ENCODE peak calls at places on chromosome 18, in ten cellular contexts. One of them, this sample, is unnamed.

GRCh38 chr18:21761471-21762115 is 21.0 kb downstream of the MIB1 start:
- DNase-seq in ovary: no peak
- DNase-seq in esophagus squamous epithelium: no peak
- DNase-seq in mammary epithelial cell: no peak
- DNase-seq in progenitor cell of endocrine pancreas: no peak
- DNase-seq in fibroblast of the aortic adventitia: no peak
- DNase-seq in psoas muscle: no peak
- DNase-seq in AG09309: no peak
- DNase-seq in heart right ventricle: no peak
- DNase-seq in GM20000: no peak
- DNase-seq in this sample: no peak

GRCh38 chr18:63980027-63980426 is 10.1 kb downstream of the SERPINB8 start:
- DNase-seq in psoas muscle: no peak
- DNase-seq in AG09309: no peak
- DNase-seq in progenitor cell of endocrine pancreas: no peak
- DNase-seq in esophagus squamous epithelium: no peak
- DNase-seq in fibroblast of the aortic adventitia: no peak
- DNase-seq in heart right ventricle: no peak
- DNase-seq in ovary: no peak
- DNase-seq in GM20000: no peak
- DNase-seq in mammary epithelial cell: no peak
- DNase-seq in this sample: no peak

GRCh38 chr18:9364242-9364641 is 29.7 kb downstream of the TWSG1 start:
- DNase-seq in GM20000: no peak
- DNase-seq in progenitor cell of endocrine pancreas: no peak
- DNase-seq in fibroblast of the aortic adventitia: no peak
- DNase-seq in psoas muscle: no peak
- DNase-seq in mammary epithelial cell: peak; percentile 58
- DNase-seq in AG09309: no peak
- DNase-seq in ovary: no peak
- DNase-seq in esophagus squamous epithelium: no peak
- DNase-seq in heart right ventricle: no peak
- DNase-seq in this sample: no peak

GRCh38 chr18:66638856-66639621 is 35.1 kb upstream of the CDH19 start:
- DNase-seq in mammary epithelial cell: no peak
- DNase-seq in GM20000: no peak
- DNase-seq in fibroblast of the aortic adventitia: no peak
- DNase-seq in AG09309: no peak
- DNase-seq in esophagus squamous epithelium: no peak
- DNase-seq in heart right ventricle: no peak
- DNase-seq in progenitor cell of endocrine pancreas: no peak
- DNase-seq in ovary: no peak
- DNase-seq in psoas muscle: no peak
- DNase-seq in this sample: no peak

GRCh38 chr18:67608909-67609308 is 92.4 kb upstream of the DSEL start:
- DNase-seq in heart right ventricle: no peak
- DNase-seq in progenitor cell of endocrine pancreas: no peak
- DNase-seq in psoas muscle: no peak
- DNase-seq in AG09309: no peak
- DNase-seq in fibroblast of the aortic adventitia: peak; percentile 92
- DNase-seq in ovary: no peak
- DNase-seq in GM20000: no peak
- DNase-seq in esophagus squamous epithelium: no peak
- DNase-seq in mammary epithelial cell: peak; percentile 10
- DNase-seq in this sample: no peak

GRCh38 chr18:36662000-36662399 is 166.8 kb downstream of the TPGS2 start:
- DNase-seq in psoas muscle: no peak
- DNase-seq in AG09309: no peak
- DNase-seq in heart right ventricle: no peak
- DNase-seq in GM20000: no peak
- DNase-seq in fibroblast of the aortic adventitia: peak; percentile 16
- DNase-seq in mammary epithelial cell: no peak
- DNase-seq in ovary: no peak
- DNase-seq in esophagus squamous epithelium: no peak
- DNase-seq in progenitor cell of endocrine pancreas: no peak
- DNase-seq in this sample: peak; percentile 19

GRCh38 chr18:21897811-21898210 is 157.2 kb downstream of the MIB1 start:
- DNase-seq in progenitor cell of endocrine pancreas: peak; percentile 61
- DNase-seq in psoas muscle: no peak
- DNase-seq in esophagus squamous epithelium: no peak
- DNase-seq in heart right ventricle: peak; percentile 47
- DNase-seq in AG09309: peak; percentile 11
- DNase-seq in fibroblast of the aortic adventitia: peak; percentile 67
- DNase-seq in ovary: peak; percentile 43
- DNase-seq in mammary epithelial cell: peak; percentile 39
- DNase-seq in GM20000: peak; percentile 67
- DNase-seq in this sample: peak; percentile 66

GRCh38 chr18:3279201-3280185 is 17.6 kb downstream of the MYL12B start:
- DNase-seq in ovary: no peak
- DNase-seq in fibroblast of the aortic adventitia: no peak
- DNase-seq in progenitor cell of endocrine pancreas: no peak
- DNase-seq in psoas muscle: no peak
- DNase-seq in GM20000: peak; percentile 53
- DNase-seq in esophagus squamous epithelium: no peak
- DNase-seq in heart right ventricle: no peak
- DNase-seq in mammary epithelial cell: no peak
- DNase-seq in AG09309: no peak
- DNase-seq in this sample: no peak

GRCh38 chr18:79588131-79588635 is 91.4 kb upstream of the CTDP1 start:
- DNase-seq in GM20000: no peak
- DNase-seq in esophagus squamous epithelium: no peak
- DNase-seq in heart right ventricle: no peak
- DNase-seq in AG09309: no peak
- DNase-seq in ovary: peak; percentile 58
- DNase-seq in psoas muscle: peak; percentile 58
- DNase-seq in mammary epithelial cell: no peak
- DNase-seq in progenitor cell of endocrine pancreas: no peak
- DNase-seq in fibroblast of the aortic adventitia: no peak
- DNase-seq in this sample: no peak

GRCh38 chr18:70421471-70421870 is 132.6 kb downstream of the SOCS6 start:
- DNase-seq in esophagus squamous epithelium: no peak
- DNase-seq in fibroblast of the aortic adventitia: peak; percentile 23
- DNase-seq in ovary: no peak
- DNase-seq in heart right ventricle: no peak
- DNase-seq in mammary epithelial cell: peak; percentile 68
- DNase-seq in GM20000: no peak
- DNase-seq in AG09309: no peak
- DNase-seq in psoas muscle: no peak
- DNase-seq in progenitor cell of endocrine pancreas: no peak
- DNase-seq in this sample: no peak

GRCh38 chr18:43869451-43870008 is 592.2 kb upstream of the SYT4 start:
- DNase-seq in progenitor cell of endocrine pancreas: no peak
- DNase-seq in GM20000: no peak
- DNase-seq in esophagus squamous epithelium: no peak
- DNase-seq in psoas muscle: no peak
- DNase-seq in heart right ventricle: no peak
- DNase-seq in AG09309: no peak
- DNase-seq in ovary: no peak
- DNase-seq in mammary epithelial cell: no peak
- DNase-seq in fibroblast of the aortic adventitia: peak; percentile 91
- DNase-seq in this sample: no peak

GRCh38 chr18:62838475-62839098 is 123.2 kb downstream of the PHLPP1 start:
- DNase-seq in GM20000: peak; percentile 45
- DNase-seq in esophagus squamous epithelium: no peak
- DNase-seq in progenitor cell of endocrine pancreas: no peak
- DNase-seq in AG09309: no peak
- DNase-seq in psoas muscle: no peak
- DNase-seq in mammary epithelial cell: no peak
- DNase-seq in fibroblast of the aortic adventitia: no peak
- DNase-seq in ovary: no peak
- DNase-seq in heart right ventricle: no peak
- DNase-seq in this sample: no peak

GRCh38 chr18:30485078-30485477 is 557.5 kb downstream of the DSC3 start:
- DNase-seq in progenitor cell of endocrine pancreas: no peak
- DNase-seq in GM20000: no peak
- DNase-seq in psoas muscle: no peak
- DNase-seq in heart right ventricle: no peak
- DNase-seq in fibroblast of the aortic adventitia: no peak
- DNase-seq in ovary: no peak
- DNase-seq in AG09309: no peak
- DNase-seq in mammary epithelial cell: peak; percentile 35
- DNase-seq in esophagus squamous epithelium: no peak
- DNase-seq in this sample: no peak

DNA sequence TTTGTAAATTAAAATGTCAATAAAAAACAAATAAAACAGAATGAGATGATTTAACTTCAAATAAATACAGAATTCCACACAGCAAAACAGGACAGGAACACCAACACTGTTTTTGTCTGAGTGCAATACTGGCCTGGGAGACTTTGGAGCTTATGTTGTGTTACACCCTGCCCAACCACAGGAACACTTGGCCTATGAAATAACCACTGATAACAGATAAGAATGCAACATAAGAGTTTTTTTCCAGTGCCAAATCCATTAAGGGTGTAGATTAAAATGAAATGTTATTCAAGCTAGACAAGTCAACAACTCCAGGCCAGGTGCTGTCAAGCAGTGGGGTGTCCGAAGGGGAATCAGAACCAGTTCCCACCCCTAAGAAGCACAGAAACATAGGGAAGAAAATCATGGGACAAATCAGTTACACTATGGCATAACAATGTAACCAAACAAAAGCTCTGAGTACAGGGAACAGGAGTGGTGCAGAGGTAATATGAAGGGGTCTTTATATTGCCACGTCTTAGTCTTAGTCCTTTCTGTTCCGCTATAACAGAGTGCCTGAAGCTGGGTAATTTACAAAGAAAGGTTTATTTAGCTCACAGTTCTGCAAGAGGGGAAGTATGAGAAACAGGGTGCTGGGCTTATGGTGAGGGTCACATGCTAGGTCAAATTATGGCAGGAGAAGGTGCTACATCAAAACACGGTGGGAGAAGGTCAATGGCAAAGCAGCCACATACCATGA is 3.8 kb downstream of the AFG3L2 start:
- DNase-seq in heart right ventricle: no peak
- DNase-seq in GM20000: no peak
- DNase-seq in ovary: no peak
- DNase-seq in esophagus squamous epithelium: no peak
- DNase-seq in psoas muscle: no peak
- DNase-seq in AG09309: no peak
- DNase-seq in fibroblast of the aortic adventitia: peak; percentile 73
- DNase-seq in progenitor cell of endocrine pancreas: no peak
- DNase-seq in mammary epithelial cell: no peak
- DNase-seq in this sample: peak; percentile 43
- TF ChIP-seq CTCF in heart right ventricle: no peak
- TF ChIP-seq CTCF in GM20000: no peak
- TF ChIP-seq CTCF in ovary: no peak
- TF ChIP-seq CTCF in esophagus squamous epithelium: no peak
- TF ChIP-seq CTCF in psoas muscle: no peak
- TF ChIP-seq CTCF in AG09309: no peak
- TF ChIP-seq CTCF in fibroblast of the aortic adventitia: no peak
- TF ChIP-seq CTCF in progenitor cell of endocrine pancreas: no peak
- TF ChIP-seq CTCF in mammary epithelial cell: no peak
- TF ChIP-seq CTCF in this sample: no peak

GRCh38 chr18:14979875-14980274 is 231.9 kb downstream of the ANKRD30B start:
- DNase-seq in ovary: no peak
- DNase-seq in mammary epithelial cell: no peak
- DNase-seq in AG09309: no peak
- DNase-seq in progenitor cell of endocrine pancreas: no peak
- DNase-seq in GM20000: no peak
- DNase-seq in heart right ventricle: no peak
- DNase-seq in esophagus squamous epithelium: no peak
- DNase-seq in fibroblast of the aortic adventitia: no peak
- DNase-seq in psoas muscle: no peak
- DNase-seq in this sample: no peak
- TF ChIP-seq CTCF in ovary: no peak
- TF ChIP-seq CTCF in mammary epithelial cell: no peak
- TF ChIP-seq CTCF in AG09309: no peak
- TF ChIP-seq CTCF in progenitor cell of endocrine pancreas: no peak
- TF ChIP-seq CTCF in GM20000: no peak
- TF ChIP-seq CTCF in heart right ventricle: no peak
- TF ChIP-seq CTCF in esophagus squamous epithelium: no peak
- TF ChIP-seq CTCF in fibroblast of the aortic adventitia: no peak
- TF ChIP-seq CTCF in psoas muscle: no peak
- TF ChIP-seq CTCF in this sample: no peak

DNA sequence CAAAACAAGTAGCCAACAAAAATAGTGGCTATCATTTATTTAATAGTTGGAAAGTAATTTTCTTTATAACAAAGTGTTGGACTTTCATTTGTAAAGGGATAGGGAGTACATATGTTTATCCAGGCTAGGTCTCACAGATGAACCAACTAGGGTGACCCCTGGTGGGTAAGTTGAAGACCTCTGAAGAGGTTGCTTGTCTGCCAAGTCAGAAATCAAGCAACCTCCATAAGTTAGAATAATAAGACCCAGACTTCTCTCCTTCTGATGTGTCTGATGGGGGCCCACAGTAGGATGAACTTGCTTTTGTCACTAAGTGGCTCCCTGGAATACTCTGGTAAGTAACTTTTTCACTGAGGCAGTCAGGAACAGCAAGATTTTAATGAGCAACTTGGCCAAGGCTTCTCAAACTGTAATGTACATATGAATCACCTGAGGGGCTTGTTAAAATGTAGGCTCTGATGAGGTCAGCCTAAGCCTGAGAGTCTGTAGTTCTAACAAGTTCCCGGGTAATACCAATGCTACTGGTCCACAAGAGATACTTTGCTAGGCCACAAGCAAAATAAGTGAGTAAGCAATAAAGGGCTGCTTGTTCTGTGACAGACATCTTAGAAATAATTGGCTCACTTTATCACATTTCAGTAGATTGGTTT is 319.6 kb downstream of the PIK3C3 start:
- DNase-seq in mammary epithelial cell: peak; percentile 14
- DNase-seq in fibroblast of the aortic adventitia: peak; percentile 45
- DNase-seq in progenitor cell of endocrine pancreas: no peak
- DNase-seq in esophagus squamous epithelium: no peak
- DNase-seq in GM20000: no peak
- DNase-seq in ovary: no peak
- DNase-seq in AG09309: no peak
- DNase-seq in heart right ventricle: no peak
- DNase-seq in psoas muscle: no peak
- DNase-seq in this sample: no peak
- TF ChIP-seq CTCF in mammary epithelial cell: peak; percentile 34
- TF ChIP-seq CTCF in fibroblast of the aortic adventitia: peak; percentile 27
- TF ChIP-seq CTCF in progenitor cell of endocrine pancreas: peak; percentile 48
- TF ChIP-seq CTCF in esophagus squamous epithelium: no peak
- TF ChIP-seq CTCF in GM20000: no peak
- TF ChIP-seq CTCF in ovary: no peak
- TF ChIP-seq CTCF in AG09309: peak; percentile 25
- TF ChIP-seq CTCF in heart right ventricle: peak; percentile 38
- TF ChIP-seq CTCF in psoas muscle: no peak
- TF ChIP-seq CTCF in this sample: no peak

GRCh38 chr18:13726228-13726971 is at the start of the genes FAM210A and RNMT:
- DNase-seq in AG09309: peak; percentile 81
- DNase-seq in ovary: peak; percentile 95
- DNase-seq in mammary epithelial cell: peak; percentile 95
- DNase-seq in psoas muscle: peak; percentile 98
- DNase-seq in progenitor cell of endocrine pancreas: peak; percentile 87
- DNase-seq in esophagus squamous epithelium: peak; percentile 86
- DNase-seq in heart right ventricle: peak; percentile 96
- DNase-seq in GM20000: peak; percentile 93
- DNase-seq in fibroblast of the aortic adventitia: peak; percentile 94
- DNase-seq in this sample: peak; percentile 98
- TF ChIP-seq CTCF in AG09309: no peak
- TF ChIP-seq CTCF in ovary: no peak
- TF ChIP-seq CTCF in mammary epithelial cell: peak; percentile 18
- TF ChIP-seq CTCF in psoas muscle: no peak
- TF ChIP-seq CTCF in progenitor cell of endocrine pancreas: no peak
- TF ChIP-seq CTCF in esophagus squamous epithelium: peak; percentile 31
- TF ChIP-seq CTCF in heart right ventricle: peak; percentile 45
- TF ChIP-seq CTCF in GM20000: peak; percentile 11
- TF ChIP-seq CTCF in fibroblast of the aortic adventitia: no peak
- TF ChIP-seq CTCF in this sample: peak; percentile 1

GRCh38 chr18:52322307-52322706 is 17.7 kb upstream of the DCC start:
- DNase-seq in esophagus squamous epithelium: no peak
- DNase-seq in mammary epithelial cell: no peak
- DNase-seq in progenitor cell of endocrine pancreas: no peak
- DNase-seq in fibroblast of the aortic adventitia: no peak
- DNase-seq in ovary: no peak
- DNase-seq in AG09309: no peak
- DNase-seq in psoas muscle: no peak
- DNase-seq in heart right ventricle: no peak
- DNase-seq in GM20000: no peak
- DNase-seq in this sample: no peak
- TF ChIP-seq CTCF in esophagus squamous epithelium: no peak
- TF ChIP-seq CTCF in mammary epithelial cell: no peak
- TF ChIP-seq CTCF in progenitor cell of endocrine pancreas: no peak
- TF ChIP-seq CTCF in fibroblast of the aortic adventitia: no peak
- TF ChIP-seq CTCF in ovary: no peak
- TF ChIP-seq CTCF in AG09309: no peak
- TF ChIP-seq CTCF in psoas muscle: no peak
- TF ChIP-seq CTCF in heart right ventricle: no peak
- TF ChIP-seq CTCF in GM20000: no peak
- TF ChIP-seq CTCF in this sample: no peak